ENCODE peak calls at places on chromosomes 11 and 22, in ten cellular contexts. One of them, this sample, is unnamed. For H3K27me3, the result is how much of the 10 kb centered on the place peaks cover.

GRCh38 chr22:26170795-26171194 is 1.5 kb downstream of the SEZ6L start:
- DNase-seq in MM.1S: no peak
- DNase-seq in heart right ventricle: peak
- DNase-seq in uterus: no peak
- DNase-seq in AG04450: no peak
- DNase-seq in endodermal cell: peak
- DNase-seq in HCT116: no peak
- DNase-seq in astrocyte: no peak
- DNase-seq in H9: peak
- DNase-seq in right lobe of liver: no peak
- DNase-seq in this sample: no peak

GRCh38 chr11:77470971-77471370 is 2.9 kb downstream of the PAK1 start:
- DNase-seq in H9: peak
- DNase-seq in endodermal cell: no peak
- DNase-seq in astrocyte: no peak
- DNase-seq in uterus: no peak
- DNase-seq in right lobe of liver: no peak
- DNase-seq in heart right ventricle: no peak
- DNase-seq in HCT116: no peak
- DNase-seq in MM.1S: no peak
- DNase-seq in AG04450: no peak
- DNase-seq in this sample: no peak

GRCh38 chr11:120666121-120666639 is 154.6 kb downstream of the GRIK4 start:
- DNase-seq in astrocyte: no peak
- DNase-seq in AG04450: no peak
- DNase-seq in heart right ventricle: no peak
- DNase-seq in HCT116: no peak
- DNase-seq in endodermal cell: peak
- DNase-seq in uterus: no peak
- DNase-seq in MM.1S: no peak
- DNase-seq in right lobe of liver: no peak
- DNase-seq in H9: peak
- DNase-seq in this sample: no peak

GRCh38 chr22:38017272-38017920 is 33.0 kb upstream of the SOX10 start:
- DNase-seq in heart right ventricle: peak
- DNase-seq in AG04450: no peak
- DNase-seq in HCT116: no peak
- DNase-seq in astrocyte: peak
- DNase-seq in MM.1S: no peak
- DNase-seq in uterus: peak
- DNase-seq in endodermal cell: no peak
- DNase-seq in right lobe of liver: peak
- DNase-seq in H9: no peak
- DNase-seq in this sample: peak

GRCh38 chr22:46087816-46088277 is 62.5 kb upstream of the PPARA start:
- DNase-seq in endodermal cell: no peak
- DNase-seq in H9: no peak
- DNase-seq in heart right ventricle: peak
- DNase-seq in AG04450: peak
- DNase-seq in uterus: peak
- DNase-seq in HCT116: no peak
- DNase-seq in astrocyte: peak
- DNase-seq in MM.1S: no peak
- DNase-seq in right lobe of liver: peak
- DNase-seq in this sample: peak

GRCh38 chr11:34050967-34051348 is 573 bp upstream of the CAPRIN1 start:
- DNase-seq in endodermal cell: no peak
- DNase-seq in right lobe of liver: no peak
- DNase-seq in uterus: no peak
- DNase-seq in heart right ventricle: no peak
- DNase-seq in MM.1S: no peak
- DNase-seq in astrocyte: peak
- DNase-seq in H9: no peak
- DNase-seq in AG04450: no peak
- DNase-seq in HCT116: no peak
- DNase-seq in this sample: no peak

GRCh38 chr11:45801723-45802315 is 3.1 kb upstream of the SLC35C1 start:
- DNase-seq in right lobe of liver: no peak
- DNase-seq in uterus: no peak
- DNase-seq in AG04450: no peak
- DNase-seq in HCT116: no peak
- DNase-seq in MM.1S: no peak
- DNase-seq in astrocyte: no peak
- DNase-seq in endodermal cell: no peak
- DNase-seq in H9: no peak
- DNase-seq in heart right ventricle: no peak
- DNase-seq in this sample: no peak

GRCh38 chr22:49752598-49753091 is 75.0 kb downstream of the BRD1 start:
- DNase-seq in AG04450: no peak
- DNase-seq in uterus: no peak
- DNase-seq in H9: peak
- DNase-seq in right lobe of liver: no peak
- DNase-seq in heart right ventricle: no peak
- DNase-seq in HCT116: no peak
- DNase-seq in astrocyte: no peak
- DNase-seq in MM.1S: no peak
- DNase-seq in endodermal cell: no peak
- DNase-seq in this sample: no peak

GRCh38 chr11:73230276-73230875 is 12.3 kb downstream of the P2RY2 start:
- DNase-seq in MM.1S: no peak
- DNase-seq in HCT116: no peak
- DNase-seq in heart right ventricle: no peak
- DNase-seq in endodermal cell: no peak
- DNase-seq in AG04450: no peak
- DNase-seq in uterus: peak
- DNase-seq in astrocyte: no peak
- DNase-seq in right lobe of liver: no peak
- DNase-seq in H9: no peak
- DNase-seq in this sample: no peak

GRCh38 chr22:46628756-46629155 is 8.6 kb downstream of the GRAMD4 start:
- DNase-seq in heart right ventricle: no peak
- DNase-seq in uterus: no peak
- DNase-seq in endodermal cell: no peak
- DNase-seq in AG04450: no peak
- DNase-seq in right lobe of liver: no peak
- DNase-seq in H9: no peak
- DNase-seq in MM.1S: no peak
- DNase-seq in HCT116: no peak
- DNase-seq in astrocyte: no peak
- DNase-seq in this sample: no peak

DNA sequence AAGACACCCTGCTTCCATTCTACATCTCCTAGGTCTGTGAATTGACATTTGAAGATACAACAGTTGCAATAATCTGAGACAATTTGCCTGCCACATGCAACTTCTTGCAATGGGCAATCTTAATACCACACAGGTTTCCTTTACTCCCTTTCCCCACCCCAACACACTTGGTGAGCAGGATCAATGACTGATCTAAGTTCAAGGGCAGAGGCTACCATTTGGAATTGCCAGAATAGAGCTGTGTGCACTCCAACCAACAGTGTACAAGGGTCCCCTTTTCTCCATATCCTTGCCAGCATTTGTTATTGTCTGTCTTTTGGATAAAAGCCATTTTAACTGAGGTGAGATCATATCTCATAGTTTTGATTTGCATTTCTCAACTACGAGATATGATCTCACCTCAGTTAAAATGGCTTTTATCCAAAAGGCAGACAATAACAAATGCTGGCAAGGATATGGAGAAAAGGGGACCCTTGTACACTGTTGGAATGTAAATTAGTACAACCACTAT is 2.9 kb upstream of the NNMT start:
- DNase-seq in uterus: no peak
- DNase-seq in MM.1S: no peak
- DNase-seq in AG04450: no peak
- DNase-seq in H9: no peak
- DNase-seq in astrocyte: no peak
- DNase-seq in heart right ventricle: no peak
- DNase-seq in HCT116: no peak
- DNase-seq in endodermal cell: no peak
- DNase-seq in right lobe of liver: no peak
- DNase-seq in this sample: no peak
- H3K27ac ChIP-seq in uterus: peak
- H3K27ac ChIP-seq in MM.1S: no peak
- H3K27ac ChIP-seq in AG04450: no peak
- H3K27ac ChIP-seq in H9: no peak
- H3K27ac ChIP-seq in astrocyte: peak
- H3K27ac ChIP-seq in heart right ventricle: peak
- H3K27ac ChIP-seq in HCT116: no peak
- H3K27ac ChIP-seq in endodermal cell: no peak
- H3K27ac ChIP-seq in right lobe of liver: peak
- H3K27ac ChIP-seq in this sample: peak

DNA sequence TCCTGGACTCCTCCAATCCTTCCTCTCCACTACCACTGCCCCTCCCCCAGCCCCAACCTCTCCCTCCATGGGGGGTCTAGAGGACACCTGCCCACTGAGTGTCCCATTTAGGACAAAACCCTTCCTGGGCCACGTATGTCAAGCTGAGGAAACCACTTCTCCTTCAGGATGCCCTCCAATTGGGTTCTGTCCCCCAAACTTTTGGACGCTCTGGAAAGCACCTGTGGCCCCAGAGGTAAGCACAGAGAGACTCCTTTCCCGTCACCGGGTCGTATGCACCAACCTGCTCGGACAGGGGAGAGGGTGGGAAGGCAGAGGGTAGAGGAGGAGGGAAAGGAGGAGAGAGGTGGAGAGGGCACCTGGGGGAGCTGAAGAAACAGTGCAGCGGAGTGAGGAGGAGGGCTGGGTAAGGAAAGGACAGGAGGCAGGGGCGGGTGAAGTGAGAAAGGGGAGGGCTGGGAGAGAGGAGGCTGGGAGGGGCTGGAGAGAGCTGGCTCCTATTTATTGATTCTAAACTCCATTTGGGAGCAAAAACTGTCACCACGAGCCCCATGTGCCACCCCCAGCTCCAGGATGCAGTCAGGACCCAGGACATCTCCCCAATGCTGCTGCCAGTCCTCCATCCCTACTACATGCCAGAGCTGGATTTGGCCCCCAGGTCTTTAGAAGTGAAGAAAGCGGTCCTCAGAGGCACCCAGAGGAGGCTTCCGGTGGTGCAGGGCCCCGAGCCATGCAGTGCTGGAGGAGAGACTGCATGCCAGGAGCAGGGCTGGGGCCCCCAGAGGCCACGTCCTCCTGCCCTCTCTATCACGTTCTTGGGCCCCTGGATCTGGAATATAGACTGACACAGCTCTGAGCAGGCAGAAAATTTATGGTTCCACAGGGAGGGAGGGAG is 53.6 kb downstream of the SLC22A12 start:
- DNase-seq in H9: peak
- DNase-seq in astrocyte: no peak
- DNase-seq in HCT116: no peak
- DNase-seq in endodermal cell: peak
- DNase-seq in right lobe of liver: no peak
- DNase-seq in MM.1S: no peak
- DNase-seq in heart right ventricle: no peak
- DNase-seq in AG04450: no peak
- DNase-seq in uterus: no peak
- DNase-seq in this sample: no peak
- H3K27me3 ChIP-seq in H9: under half
- H3K27me3 ChIP-seq in astrocyte: under half
- H3K27me3 ChIP-seq in HCT116: under half
- H3K27me3 ChIP-seq in endodermal cell: half or more
- H3K27me3 ChIP-seq in right lobe of liver: under half
- H3K27me3 ChIP-seq in MM.1S: half or more
- H3K27me3 ChIP-seq in heart right ventricle: half or more
- H3K27me3 ChIP-seq in AG04450: half or more
- H3K27me3 ChIP-seq in uterus: under half
- H3K27me3 ChIP-seq in this sample: under half

DNA sequence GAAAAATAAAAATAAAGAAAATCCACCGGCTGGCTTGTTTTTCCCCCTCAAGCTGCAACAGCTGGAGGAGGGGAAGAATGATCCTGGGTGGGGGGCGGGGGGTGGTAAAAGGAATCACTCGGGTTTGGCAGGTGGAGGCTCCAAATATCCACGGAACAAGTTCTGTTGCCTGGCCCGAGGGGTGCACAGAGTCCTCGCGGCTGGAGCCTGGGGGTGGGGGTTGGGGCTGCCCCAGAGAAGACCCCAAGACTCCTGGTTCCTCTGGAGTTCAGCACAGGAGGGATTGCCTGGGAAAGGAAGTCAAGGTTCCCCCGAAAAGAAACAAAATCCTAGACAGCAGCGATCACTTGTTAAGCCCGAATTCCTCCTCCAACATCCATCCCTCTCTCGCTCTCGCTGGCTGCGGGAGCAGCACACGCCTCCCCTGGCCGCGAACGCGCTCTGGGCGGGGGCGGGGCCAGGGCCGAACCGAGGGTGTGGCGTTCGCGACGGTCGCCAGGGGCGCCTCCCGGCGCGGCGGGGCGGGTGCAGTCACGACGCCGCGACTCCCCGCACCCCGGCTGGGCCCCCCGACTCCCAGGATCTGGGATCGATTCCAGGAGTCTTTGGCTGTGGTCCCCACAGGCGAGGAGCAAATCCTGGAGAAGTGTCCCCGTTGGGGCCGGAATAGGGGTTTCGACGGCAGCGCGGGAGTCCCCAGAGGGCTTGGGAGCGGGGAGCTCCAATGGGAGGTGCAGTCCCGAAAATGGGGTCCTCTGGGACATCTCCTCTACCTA is at the start of gene KCNA4:
- DNase-seq in HCT116: no peak
- DNase-seq in astrocyte: no peak
- DNase-seq in heart right ventricle: peak
- DNase-seq in H9: peak
- DNase-seq in right lobe of liver: no peak
- DNase-seq in endodermal cell: peak
- DNase-seq in uterus: no peak
- DNase-seq in MM.1S: peak
- DNase-seq in AG04450: no peak
- DNase-seq in this sample: no peak
- TF ChIP-seq CTCF in HCT116: no peak
- TF ChIP-seq CTCF in astrocyte: no peak
- TF ChIP-seq CTCF in heart right ventricle: peak
- TF ChIP-seq CTCF in H9: peak
- TF ChIP-seq CTCF in right lobe of liver: no peak
- TF ChIP-seq CTCF in endodermal cell: peak
- TF ChIP-seq CTCF in uterus: peak
- TF ChIP-seq CTCF in MM.1S: peak
- TF ChIP-seq CTCF in AG04450: no peak
- TF ChIP-seq CTCF in this sample: no peak

DNA sequence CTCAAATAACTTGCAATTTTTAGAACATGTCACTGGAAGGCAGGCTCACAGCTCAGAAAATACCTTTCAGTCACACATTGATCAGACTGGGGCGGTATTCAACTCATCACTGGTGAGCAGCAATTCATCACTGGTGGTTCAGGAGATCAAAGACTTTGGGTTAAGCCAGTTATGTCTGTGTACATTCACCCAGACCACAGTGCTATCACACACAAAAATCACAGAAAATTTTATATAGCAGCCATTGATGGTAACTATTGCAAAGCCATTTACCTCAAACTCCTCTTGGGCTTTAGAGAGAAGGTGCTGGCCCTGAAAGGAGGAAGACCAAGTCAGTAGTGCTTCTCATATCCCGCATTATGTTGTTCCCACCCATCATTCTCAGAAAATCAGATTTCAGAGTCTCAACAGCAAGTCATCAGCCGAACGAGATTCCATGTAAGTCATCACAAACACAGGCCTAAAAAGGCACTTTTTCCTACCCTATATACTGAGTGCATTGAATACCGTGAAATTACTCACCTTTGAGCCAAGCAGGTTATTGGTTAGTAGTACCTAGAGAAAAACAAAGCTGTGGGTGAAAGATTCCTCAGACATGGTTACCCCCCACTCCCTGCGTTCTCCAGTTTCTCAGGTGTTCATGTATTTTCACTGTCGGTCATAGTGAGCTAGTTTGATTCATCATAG is 14.0 kb upstream of the WDR74 start:
- DNase-seq in H9: no peak
- DNase-seq in heart right ventricle: no peak
- DNase-seq in HCT116: no peak
- DNase-seq in endodermal cell: no peak
- DNase-seq in AG04450: no peak
- DNase-seq in uterus: no peak
- DNase-seq in MM.1S: no peak
- DNase-seq in right lobe of liver: no peak
- DNase-seq in astrocyte: no peak
- DNase-seq in this sample: no peak
- H3K27ac ChIP-seq in H9: peak
- H3K27ac ChIP-seq in heart right ventricle: no peak
- H3K27ac ChIP-seq in HCT116: peak
- H3K27ac ChIP-seq in endodermal cell: peak
- H3K27ac ChIP-seq in AG04450: no peak
- H3K27ac ChIP-seq in uterus: no peak
- H3K27ac ChIP-seq in MM.1S: peak
- H3K27ac ChIP-seq in right lobe of liver: no peak
- H3K27ac ChIP-seq in astrocyte: no peak
- H3K27ac ChIP-seq in this sample: peak

This sample was measured in lung.